ENCODE peak calls at places on chromosomes 1 and 21, in four cellular contexts. F is HEK293T; A is CD8-positive, alpha-beta T cell; Q is H9. I is an unnamed sample.

GRCh38 chr1:93661829-93662474 is 19.7 kb downstream of the BCAR3 start:
- DNase-seq in F (no peak), A (no peak), Q (no peak), I (peak; percentile 91)

GRCh38 chr1:9907441-9907840 is 2.6 kb downstream of the CTNNBIP1 start:
- DNase-seq in F (no peak), A (no peak), Q (no peak), I (no peak)

GRCh38 chr21:42109873-42110525 is 38.9 kb downstream of the UMODL1 start:
- DNase-seq in F (no peak), A (no peak), Q (no peak), I (no peak)

GRCh38 chr1:23772049-23772853 is 6.0 kb upstream of the PITHD1 start:
- DNase-seq in F (peak; percentile 83), A (peak; percentile 75), Q (peak; percentile 85), I (peak; percentile 74)

GRCh38 chr21:16409341-16409740 is 679.6 kb downstream of the USP25 start:
- DNase-seq in F (no peak), A (no peak), Q (no peak), I (no peak)

GRCh38 chr21:45006536-45007079 is 66.8 kb downstream of the SLX9 start:
- DNase-seq in F (no peak), A (no peak), Q (no peak), I (no peak)

GRCh38 chr1:67053535-67053784 is 488 bp downstream of the SLC35D1 start:
- DNase-seq in F (peak; percentile 71), A (peak; percentile 20), Q (no peak), I (no peak)

GRCh38 chr1:6460349-6461236 is 5.4 kb downstream of the TNFRSF25 start:
- DNase-seq in F (no peak), A (peak; percentile 80), Q (no peak), I (no peak)

GRCh38 chr1:180611016-180611930 is 20.5 kb upstream of the XPR1 start:
- DNase-seq in F (no peak), A (no peak), Q (no peak), I (no peak)

GRCh38 chr1:12230549-12231275 is 882 bp downstream of the VPS13D start:
- DNase-seq in F (no peak), A (no peak), Q (peak; percentile 37), I (no peak)

GRCh38 chr1:209103135-209103534 is 480.4 kb upstream of the CAMK1G start:
- DNase-seq in F (no peak), A (no peak), Q (no peak), I (no peak)

GRCh38 chr21:45918835-45919467 is 62.6 kb upstream of the COL6A1 start:
- DNase-seq in F (no peak), A (no peak), Q (peak; percentile 40), I (no peak)